ENCODE peak calls at places on chromosomes 6 and 20, in six cellular contexts. H is BJ, T is brain microvascular endothelial cell, E is GM13976, C is AG04449, U is cardiac fibroblast. O is an unnamed sample.

GRCh38 chr6:90024633-90025032 is 130.4 kb downstream of the GJA10 start:
- DNase-seq in C (no peak), U (no peak), H (no peak), T (no peak), E (no peak), O (no peak)

GRCh38 chr6:44439270-44440045 is 52.0 kb downstream of the CDC5L start:
- DNase-seq in E (no peak), U (peak; percentile 69), C (no peak), H (no peak), T (peak; percentile 66), O (no peak)

GRCh38 chr6:1322725-1323219 is 10.9 kb downstream of the FOXQ1 start:
- DNase-seq in C (no peak), U (no peak), H (no peak), E (no peak), T (no peak), O (no peak)

GRCh38 chr6:72132851-72133250 is 246.5 kb downstream of the RIMS1 start:
- DNase-seq in H (no peak), E (no peak), C (no peak), U (no peak), T (no peak), O (no peak)

GRCh38 chr6:168536665-168537249 is 95.8 kb downstream of the SMOC2 start:
- DNase-seq in C (no peak), U (no peak), E (no peak), T (no peak), H (no peak), O (no peak)

GRCh38 chr6:44539701-44540100 is 152.2 kb downstream of the CDC5L start:
- DNase-seq in H (no peak), E (no peak), C (no peak), U (no peak), T (no peak), O (no peak)

GRCh38 chr6:70700922-70701876 is 33.5 kb downstream of the SMAP1 start:
- DNase-seq in U (no peak), T (no peak), H (no peak), E (no peak), C (no peak), O (no peak)

GRCh38 chr6:36986704-36987047 is 680 bp upstream of the MTCH1 start:
- DNase-seq in H (peak; percentile 31), E (no peak), C (no peak), T (no peak), U (no peak), O (no peak)

DNA sequence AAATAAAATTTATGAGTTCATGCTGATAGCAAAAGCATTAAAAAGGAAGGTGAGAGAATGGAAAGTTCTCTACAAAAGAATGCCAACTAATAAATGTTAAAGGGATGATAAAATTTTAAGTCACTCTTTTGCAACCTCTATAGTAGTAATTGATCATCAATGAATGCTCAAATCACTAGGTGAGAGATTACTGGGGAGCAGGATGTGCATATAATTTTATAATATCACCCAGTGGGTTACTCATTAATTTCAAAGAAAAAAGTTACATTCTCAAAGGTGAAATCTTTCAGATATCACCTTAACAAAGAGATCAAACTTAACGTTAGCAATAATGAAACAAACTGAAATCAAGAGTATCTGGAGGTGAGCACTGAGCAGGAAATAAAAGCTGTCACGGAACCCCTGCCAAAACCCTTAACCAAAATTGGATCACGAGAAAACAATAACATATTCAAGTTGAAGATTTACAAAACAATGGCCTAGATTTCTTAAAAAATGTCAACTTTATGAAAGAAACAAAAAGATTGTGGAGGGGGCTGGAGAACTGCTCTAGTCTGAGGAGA is 45.5 kb upstream of the TMEM244 start:
- DNase-seq in U (no peak), E (no peak), C (no peak), H (no peak), T (no peak), O (no peak)
- TF ChIP-seq CTCF in U (no peak), E (no peak), C (no peak), H (no peak), T (no peak), O (no peak)

DNA sequence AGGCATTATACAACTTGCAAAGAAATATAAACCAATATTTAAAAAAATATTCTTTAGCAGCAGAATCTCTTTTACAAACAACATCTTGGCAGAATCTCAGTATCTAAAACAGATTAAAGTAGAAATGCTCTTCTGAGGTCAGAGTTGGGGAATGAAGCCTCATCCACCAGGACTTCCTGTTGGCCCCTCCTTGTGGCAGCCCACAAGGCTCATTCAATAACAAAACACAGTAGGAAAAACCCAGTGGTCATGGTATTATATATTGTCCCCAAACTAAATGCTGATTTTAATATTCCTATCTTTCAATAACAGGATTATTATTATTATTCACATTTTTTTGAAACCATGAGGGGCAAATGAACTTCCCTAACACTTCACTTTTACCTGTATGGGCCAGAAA is 368.6 kb downstream of the BTBD9 start:
- DNase-seq in U (no peak), E (no peak), H (no peak), T (no peak), C (no peak), O (no peak)
- TF ChIP-seq CTCF in U (peak; percentile 9), E (no peak), H (no peak), T (peak; percentile 34), C (no peak), O (no peak)

GRCh38 chr6:39389372-39389767 is 66.9 kb upstream of the KCNK16 start:
- DNase-seq in E (no peak), C (no peak), H (no peak), U (peak; percentile 37), T (peak; percentile 5), O (no peak)
- TF ChIP-seq CTCF in E (no peak), C (peak; percentile 2), H (no peak), U (peak; percentile 25), T (peak; percentile 55), O (no peak)

GRCh38 chr6:111674882-111675281 is 69.2 kb upstream of the TRAF3IP2 start:
- DNase-seq in H (no peak), E (no peak), C (no peak), U (no peak), T (no peak), O (no peak)
- TF ChIP-seq CTCF in H (no peak), E (no peak), C (no peak), U (no peak), T (no peak), O (no peak)

GRCh38 chr6:152557502-152557901 is 79.7 kb downstream of the SYNE1 start:
- DNase-seq in T (no peak), E (no peak), C (no peak), U (no peak), H (no peak), O (no peak)

DNA sequence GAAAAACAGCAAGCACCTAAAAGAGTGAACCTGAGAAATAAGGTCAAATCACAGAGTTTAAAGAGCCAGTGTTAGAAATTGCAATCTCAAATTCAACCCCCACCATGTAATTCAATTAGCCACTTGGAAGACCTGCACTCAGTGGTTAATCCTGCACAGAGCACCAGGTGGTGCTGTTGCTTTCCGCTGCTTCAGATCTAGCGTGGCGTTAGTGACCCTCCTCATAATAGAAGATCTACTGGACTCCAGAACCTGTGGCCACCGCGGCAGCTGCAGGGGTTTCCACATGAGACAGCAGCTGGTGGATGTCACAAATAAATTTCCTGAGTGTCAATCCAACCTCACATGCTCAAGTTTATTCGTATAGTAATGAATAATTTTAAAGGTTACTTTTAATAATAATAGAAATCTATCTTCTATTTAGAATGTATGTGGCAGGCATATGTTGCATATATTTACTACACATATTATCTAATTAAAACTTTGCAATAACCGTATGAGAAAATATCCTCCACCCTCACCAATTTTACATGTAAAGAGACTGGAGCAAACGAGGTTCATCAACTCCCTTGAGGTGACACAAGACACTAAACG is 84.4 kb downstream of the SYNE1 start:
- DNase-seq in H (no peak), T (peak; percentile 65), E (peak; percentile 19), U (peak; percentile 81), C (no peak), O (no peak)
- TF ChIP-seq CTCF in H (peak; percentile 88), T (peak; percentile 91), E (peak; percentile 75), U (peak; percentile 88), C (peak; percentile 85), O (peak; percentile 54)

DNA sequence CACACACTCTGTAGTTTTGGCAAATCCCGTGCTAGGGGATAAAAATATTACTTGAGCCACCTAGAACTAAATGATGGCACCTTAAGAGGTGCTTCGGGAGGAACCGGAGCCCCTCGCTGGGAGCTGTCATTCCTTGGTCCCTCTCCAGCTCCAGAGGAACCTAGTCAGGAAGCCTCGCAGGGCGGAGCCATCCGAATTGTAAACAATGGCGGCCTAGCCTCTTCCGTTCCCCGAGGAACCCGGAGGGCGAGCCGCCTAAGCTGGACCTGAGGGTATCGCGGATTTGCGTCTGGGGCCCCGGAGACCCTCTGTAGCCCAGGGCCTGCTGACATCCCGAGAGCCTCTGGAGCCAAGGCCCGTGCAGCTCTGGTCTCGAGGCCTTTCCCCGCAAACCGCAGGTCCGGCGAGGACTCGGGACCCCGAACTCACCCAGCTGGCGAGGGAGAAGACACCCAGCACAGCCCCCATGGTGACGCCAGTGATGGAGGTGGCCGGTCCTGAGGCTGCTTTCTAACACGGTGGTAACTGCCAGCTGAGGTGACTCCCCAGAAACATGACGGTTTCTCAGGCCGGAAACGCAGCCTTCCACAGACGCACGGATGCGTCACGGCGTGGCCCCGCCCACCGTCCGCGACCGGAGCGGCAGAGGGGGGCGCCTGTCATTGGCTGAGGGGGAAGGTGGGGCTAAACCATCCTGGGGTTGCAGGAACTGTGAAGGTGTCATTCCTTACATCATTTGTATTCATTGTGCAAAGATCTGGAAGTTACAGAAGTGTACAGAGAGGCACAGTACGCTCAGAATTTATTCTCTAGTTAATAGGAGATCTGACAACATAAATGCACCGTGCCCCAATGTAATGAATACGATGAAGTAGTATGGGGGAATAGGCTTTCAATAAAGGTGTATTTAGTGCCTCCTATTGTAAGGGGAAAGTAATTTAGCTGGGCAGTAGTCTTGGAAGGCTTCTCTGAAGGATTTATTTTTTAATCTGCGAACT is at the start of gene SERINC3:
- DNase-seq in E (peak; percentile 97), T (peak; percentile 93), U (peak; percentile 98), C (peak; percentile 60), H (peak; percentile 64), O (peak; percentile 98)
- TF ChIP-seq CTCF in E (peak; percentile 4), T (no peak), U (no peak), C (no peak), H (no peak), O (peak; percentile 15)

O was measured in Peyer's patch.